ENCODE peak calls at places on chromosome 19, in nine cellular contexts. O is fibroblast of mammary gland; T is fibroblast of villous mesenchyme; R is transverse colon; B is HFF-Myc; U is AG04449; V is IMR-90; S is BJ; Q is CD8-positive, alpha-beta memory T cell. H is an unnamed sample.

GRCh38 chr19:49758292-49758691 is 4.8 kb downstream of the TSKS start:
- DNase-seq in U (peak), T (peak), V (peak), Q (no peak), R (no peak), O (peak), S (peak), B (no peak), H (no peak)

GRCh38 chr19:34273121-34273845 is 18.9 kb downstream of the GARRE1 start:
- DNase-seq in O (no peak), V (no peak), T (no peak), S (no peak), B (no peak), R (no peak), U (no peak), Q (no peak), H (no peak)

GRCh38 chr19:41886761-41887710 is 4.1 kb downstream of the ARHGEF1 start:
- DNase-seq in U (no peak), V (no peak), S (no peak), B (no peak), T (no peak), R (peak), O (no peak), Q (peak), H (no peak)

GRCh38 chr19:3575260-3575741 is 2.6 kb downstream of the HMG20B start:
- DNase-seq in R (no peak), S (no peak), U (no peak), Q (no peak), V (peak), O (no peak), B (no peak), T (peak), H (no peak)

GRCh38 chr19:33298146-33298911 is 4.0 kb downstream of the CEBPA start:
- DNase-seq in T (no peak), O (no peak), Q (no peak), U (no peak), S (no peak), V (no peak), R (peak), B (no peak), H (peak)

GRCh38 chr19:37251308-37252229 is 33.6 kb downstream of the ZNF383 start:
- DNase-seq in U (peak), V (peak), Q (peak), R (peak), S (peak), O (peak), B (peak), T (peak), H (peak)

GRCh38 chr19:12733369-12733896 is 1.1 kb downstream of the TRIR start:
- DNase-seq in R (no peak), V (peak), O (peak), Q (peak), B (no peak), U (no peak), S (no peak), T (peak), H (peak)

GRCh38 chr19:9323557-9323918 is 441 bp upstream of the ZNF559 start:
- DNase-seq in V (peak), Q (no peak), B (peak), U (peak), O (peak), R (peak), S (peak), T (peak), H (no peak)

GRCh38 chr19:47520343-47520806 is 5.5 kb upstream of the NAPA start:
- DNase-seq in T (no peak), S (no peak), O (no peak), B (no peak), V (no peak), R (no peak), U (no peak), Q (no peak), H (no peak)

GRCh38 chr19:50204811-50205675 is 1.6 kb downstream of the MYH14 start:
- DNase-seq in S (no peak), U (no peak), O (no peak), B (no peak), R (peak), T (no peak), V (no peak), Q (no peak), H (peak)

DNA sequence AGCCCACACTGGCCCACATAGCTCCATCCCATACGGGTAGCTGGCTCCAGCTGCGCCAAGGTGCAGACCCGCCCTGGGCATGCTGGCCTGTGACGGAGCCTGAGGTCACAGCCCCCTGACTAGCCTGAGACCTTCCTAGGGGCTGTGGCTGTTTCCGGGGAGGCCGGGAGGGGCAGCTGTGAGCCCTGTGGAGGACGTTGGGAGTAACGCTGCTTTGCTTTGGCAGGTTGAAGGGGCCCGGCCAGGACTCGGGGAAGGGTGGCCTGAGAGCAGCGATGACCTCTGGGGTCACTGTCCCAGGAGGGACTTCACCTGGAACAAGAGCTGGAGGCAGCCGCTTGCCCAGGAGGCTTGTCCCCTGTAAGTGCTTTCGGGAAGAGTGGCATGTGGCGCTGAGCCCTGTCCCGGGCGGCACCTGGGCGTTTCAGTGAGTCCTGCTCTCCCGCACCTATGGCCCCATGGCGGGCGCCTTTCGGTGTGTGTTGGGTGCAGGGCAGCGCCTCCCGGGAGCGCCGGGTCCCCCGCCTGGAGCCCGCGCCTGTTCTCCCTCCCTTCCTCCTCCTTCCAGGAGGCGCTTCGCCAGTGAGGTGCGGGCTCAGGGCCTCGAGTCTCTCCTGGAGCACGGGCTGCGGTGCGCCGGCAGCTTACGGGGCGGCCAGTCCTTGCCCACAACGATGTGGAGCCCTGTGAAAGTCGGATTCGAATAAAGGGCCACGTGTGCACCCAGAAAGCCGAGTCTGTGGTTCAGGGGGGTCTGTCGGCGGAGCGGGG is 1.1 kb upstream of the FAM174C start:
- DNase-seq in V (no peak), B (no peak), Q (no peak), O (no peak), R (no peak), S (no peak), U (no peak), T (no peak), H (no peak)
- H3K4me3 ChIP-seq in V (no peak), B (peak), Q (no peak), O (peak), R (no peak), S (peak), U (peak), T (peak), H (no peak)

GRCh38 chr19:18164072-18164471 is 9.5 kb upstream of the IFI30 start:
- DNase-seq in U (no peak), R (no peak), Q (no peak), O (no peak), V (no peak), T (no peak), S (no peak), B (no peak), H (no peak)
- H3K4me3 ChIP-seq in U (no peak), R (no peak), Q (no peak), O (no peak), V (no peak), T (no peak), S (no peak), B (no peak), H (no peak)

DNA sequence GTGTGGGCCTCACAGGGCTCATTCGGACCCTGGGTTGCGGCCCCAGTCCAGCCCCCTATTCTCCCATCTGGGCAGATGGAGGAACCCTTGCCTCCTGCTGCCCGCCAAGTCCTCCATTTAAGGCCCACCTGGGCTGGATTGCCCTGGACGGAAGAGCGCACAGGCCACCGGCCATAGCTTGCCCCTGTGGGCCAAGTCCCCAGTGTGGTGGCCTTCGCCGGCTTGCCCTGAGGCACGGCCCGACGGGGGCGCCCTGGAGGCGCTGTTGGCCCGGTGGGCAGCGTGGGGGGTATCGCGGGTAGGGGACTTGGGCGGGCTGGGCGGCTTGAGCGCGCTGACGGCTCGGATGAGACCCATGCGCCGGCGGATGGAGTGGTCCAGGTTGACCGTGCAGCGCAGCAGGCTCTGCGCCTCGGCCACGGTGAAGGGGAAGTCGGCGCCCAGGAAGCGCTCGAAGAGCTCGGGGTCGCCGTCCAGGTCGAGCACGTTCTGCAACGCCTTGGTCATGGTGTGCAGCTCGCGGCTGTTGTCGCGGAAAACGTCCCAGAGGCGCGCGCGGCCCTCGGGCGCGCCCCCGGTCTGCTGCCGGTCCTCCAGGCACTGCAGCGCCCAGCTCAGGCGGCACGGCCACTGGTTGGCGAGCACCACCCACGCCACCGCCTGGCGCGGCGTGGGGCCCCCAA is 8.8 kb downstream of the NKPD1 start:
- DNase-seq in R (no peak), T (no peak), B (no peak), O (no peak), U (no peak), S (no peak), Q (no peak), V (no peak), H (no peak)
- H3K4me3 ChIP-seq in R (no peak), T (peak), B (no peak), O (no peak), U (peak), S (no peak), Q (no peak), V (peak), H (no peak)

GRCh38 chr19:55275851-55276719 is 3.8 kb downstream of the HSPBP1 start:
- DNase-seq in O (no peak), V (no peak), B (no peak), T (no peak), Q (peak), S (no peak), R (no peak), U (no peak), H (no peak)

GRCh38 chr19:55276720-55277430 is 3.0 kb downstream of the HSPBP1 start:
- DNase-seq in B (no peak), R (no peak), U (no peak), Q (no peak), V (no peak), O (no peak), S (no peak), T (no peak), H (no peak)

GRCh38 chr19:55279376-55279772 is 536 bp downstream of the HSPBP1 start:
- DNase-seq in B (no peak), T (no peak), Q (no peak), S (no peak), R (no peak), V (no peak), O (no peak), U (no peak), H (no peak)

GRCh38 chr19:55278391-55279135 is 1.3 kb downstream of the HSPBP1 start:
- DNase-seq in Q (no peak), S (no peak), V (no peak), T (no peak), R (no peak), O (no peak), B (no peak), U (no peak), H (no peak)

DNA sequence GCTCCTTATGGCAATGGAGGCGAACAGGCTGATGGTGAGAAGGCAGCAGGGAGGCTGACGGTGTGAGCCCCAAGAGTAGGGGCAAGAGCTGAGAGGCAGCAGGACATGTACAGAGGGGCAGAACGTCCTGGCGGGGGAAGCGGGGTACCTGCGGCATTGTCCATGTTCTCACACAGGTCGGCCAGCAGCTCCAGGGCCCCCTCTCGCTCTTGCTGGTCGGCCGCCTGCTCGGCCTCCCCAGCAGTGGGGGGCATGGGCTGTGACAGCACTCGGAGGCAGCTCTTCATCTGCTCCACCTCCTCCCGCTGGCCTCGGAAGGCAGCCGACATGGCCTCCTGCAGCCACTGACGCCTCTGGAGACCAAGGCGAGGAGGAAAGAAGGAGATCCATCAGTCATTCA is 2.4 kb downstream of the HSPBP1 start:
- DNase-seq in Q (no peak), O (no peak), T (no peak), V (no peak), B (no peak), R (no peak), U (no peak), S (no peak), H (no peak)
- H3K4me3 ChIP-seq in Q (no peak), O (no peak), T (no peak), V (no peak), B (no peak), R (no peak), U (no peak), S (no peak), H (no peak)

GRCh38 chr19:55303477-55303876 is 19.7 kb downstream of the BRSK1 start:
- DNase-seq in S (no peak), T (no peak), V (no peak), R (no peak), Q (no peak), O (no peak), U (no peak), B (no peak), H (no peak)

GRCh38 chr19:55300821-55301458 is 17.1 kb downstream of the BRSK1 start:
- DNase-seq in T (no peak), O (no peak), V (no peak), U (no peak), Q (no peak), R (no peak), S (no peak), B (no peak), H (no peak)

GRCh38 chr19:55299991-55300390 is 16.2 kb downstream of the BRSK1 start:
- DNase-seq in T (no peak), R (no peak), U (no peak), B (no peak), O (no peak), Q (no peak), S (no peak), V (no peak), H (no peak)

GRCh38 chr19:55304279-55304978 is 20.6 kb downstream of the BRSK1 start:
- DNase-seq in S (no peak), T (peak), V (no peak), B (no peak), O (peak), R (peak), Q (no peak), U (no peak), H (peak)

DNA sequence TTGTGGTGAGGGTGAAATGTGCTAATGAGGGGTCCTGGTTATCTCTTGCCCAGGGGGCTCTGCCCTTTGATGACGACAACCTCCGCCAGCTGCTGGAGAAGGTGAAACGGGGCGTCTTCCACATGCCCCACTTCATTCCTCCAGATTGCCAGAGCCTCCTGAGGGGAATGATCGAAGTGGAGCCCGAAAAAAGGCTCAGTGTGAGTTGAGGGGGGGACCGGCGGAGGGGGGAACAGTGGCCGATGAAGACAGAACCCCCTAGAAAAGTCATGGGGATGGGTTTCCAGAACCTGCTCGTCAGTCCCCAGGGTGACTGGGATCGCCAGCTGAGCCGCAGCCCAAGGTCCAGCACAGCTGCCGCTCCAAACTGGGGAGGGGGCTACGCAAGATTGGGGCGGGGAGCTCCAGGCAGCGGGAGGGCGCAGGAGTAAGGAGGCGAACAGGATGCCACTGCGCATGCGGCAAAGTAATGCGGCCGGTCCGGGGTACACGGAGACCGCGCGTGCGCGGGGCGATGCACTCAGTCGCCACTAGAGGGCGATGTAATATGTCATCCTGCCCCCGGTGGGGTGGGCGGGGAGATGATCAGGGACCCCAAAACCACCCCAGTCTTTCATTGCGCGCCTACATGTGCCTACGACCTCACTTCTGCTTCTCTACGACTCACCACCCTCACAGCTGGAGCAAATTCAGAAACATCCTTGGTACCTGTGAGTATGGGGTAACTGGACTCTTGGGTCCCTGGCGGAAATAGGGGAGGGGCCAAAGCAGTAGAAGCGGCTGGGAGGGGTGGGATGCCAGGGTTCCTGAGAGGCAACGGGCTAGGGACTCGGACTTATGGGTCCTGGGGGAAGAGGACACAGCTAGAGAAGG is 17.9 kb downstream of the BRSK1 start:
- DNase-seq in Q (peak), S (no peak), O (peak), T (peak), R (peak), U (no peak), B (peak), V (peak), H (peak)
- H3K4me3 ChIP-seq in Q (peak), S (no peak), O (peak), T (peak), R (no peak), U (peak), B (peak), V (no peak), H (no peak)

DNA sequence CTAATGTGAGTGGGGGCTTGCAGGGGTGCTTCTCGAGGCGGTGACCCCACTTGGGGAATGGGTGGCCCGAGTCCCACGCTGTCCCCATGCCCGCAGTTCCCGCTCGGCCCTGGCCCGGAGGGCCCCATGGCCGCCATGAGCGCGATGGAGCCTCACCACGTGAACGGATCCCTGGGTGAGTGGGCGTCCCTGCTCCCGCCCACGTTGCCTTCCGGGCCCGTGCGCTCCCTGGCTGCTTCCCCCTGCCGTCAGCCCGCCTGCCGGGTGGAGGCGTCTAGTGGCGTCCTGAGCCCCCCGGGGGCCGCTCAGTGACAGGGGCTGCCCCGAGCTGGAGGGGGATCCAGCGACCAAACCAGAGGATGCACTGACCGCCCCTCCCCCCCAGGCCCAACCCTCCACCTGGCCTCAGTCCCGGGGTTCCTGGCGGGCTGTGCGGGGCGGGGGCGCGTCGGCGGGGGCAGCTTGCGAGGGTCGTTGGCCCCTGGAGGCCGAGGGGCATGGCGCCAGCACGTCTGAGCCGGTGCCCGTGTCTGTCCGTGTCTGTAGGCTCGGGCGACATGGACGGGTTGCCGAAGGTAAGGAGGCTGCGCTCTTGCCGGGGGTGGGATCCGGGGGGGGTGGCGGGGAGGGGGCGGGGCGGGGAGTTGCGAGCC is 4.8 kb downstream of the ISYNA1 start:
- DNase-seq in O (no peak), V (no peak), Q (peak), R (no peak), U (no peak), S (no peak), B (no peak), T (no peak), H (peak)
- H3K4me3 ChIP-seq in O (peak), V (peak), Q (peak), R (peak), U (peak), S (peak), B (no peak), T (peak), H (no peak)

DNA sequence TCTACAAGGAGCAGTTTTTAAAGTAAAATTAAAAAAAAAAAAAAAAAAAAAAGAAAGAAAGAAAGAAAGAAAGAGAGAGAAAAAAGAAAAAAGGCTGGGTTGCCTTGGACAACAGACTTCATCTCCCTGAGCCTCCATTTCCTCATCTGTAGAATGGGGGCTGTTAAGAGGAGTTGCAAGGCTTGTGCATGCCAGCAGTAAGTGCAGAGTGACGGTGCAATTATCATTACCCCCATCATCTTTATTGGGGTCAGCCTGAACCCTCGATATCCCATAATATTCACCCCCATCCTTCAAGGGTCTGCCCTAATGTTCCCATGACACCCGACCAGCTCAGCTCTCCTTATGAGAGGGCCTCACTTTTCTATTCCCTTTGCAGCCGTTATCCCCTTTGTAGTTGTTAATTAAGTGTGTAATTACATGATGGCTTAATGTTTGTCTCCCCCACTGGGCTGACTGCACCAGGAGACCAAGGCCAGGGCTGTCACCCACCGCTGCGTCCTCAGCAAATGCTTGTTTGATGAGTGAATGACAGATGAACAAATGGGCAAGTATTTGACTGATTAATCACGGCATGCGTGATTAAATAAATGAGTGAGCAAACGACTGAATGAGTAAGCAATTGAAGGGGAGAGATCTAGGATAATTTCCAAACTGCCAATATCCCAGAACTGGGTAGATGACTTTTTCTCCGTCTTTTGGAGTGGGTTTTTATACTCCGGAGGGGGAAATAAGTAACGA is 10.1 kb downstream of the FOSB start:
- DNase-seq in Q (peak), B (no peak), R (no peak), U (no peak), S (no peak), V (no peak), O (no peak), T (no peak), H (no peak)
- H3K4me3 ChIP-seq in Q (peak), B (peak), R (no peak), U (peak), S (peak), V (peak), O (peak), T (peak), H (no peak)